ENCODE peak calls at places on chromosomes 4 and X, in four cellular contexts. B, L, H and V are unnamed samples.

GRCh38 chr4:52996261-52997131 is 134.4 kb downstream of the RASL11B start:
- DNase-seq in B (no peak), L (no peak), H (no peak), V (no peak)

GRCh38 chr4:153518637-153519384 is 52.7 kb downstream of the TMEM131L start:
- DNase-seq in B (peak; percentile 30), L (no peak), H (peak; percentile 44), V (no peak)

GRCh38 chr4:112854420-112854819 is 195.0 kb upstream of the ANK2 start:
- DNase-seq in B (no peak), L (no peak), H (no peak), V (no peak)

GRCh38 chr4:921830-922331 is 10.2 kb downstream of the GAK start:
- DNase-seq in B (no peak), L (no peak), H (no peak), V (peak; percentile 83)

GRCh38 chrX:17591741-17592110 is 145.6 kb upstream of the SCML1 start:
- DNase-seq in B (no peak), L (no peak), H (no peak), V (no peak)

GRCh38 chrX:86061407-86061806 is 14.0 kb upstream of the CHM start:
- DNase-seq in B (no peak), L (no peak), H (no peak), V (no peak)

GRCh38 chrX:49829016-49829415 is at the start of gene PAGE4:
- DNase-seq in B (no peak), L (peak; percentile 29), H (peak; percentile 66), V (no peak)

GRCh38 chr4:174669278-174669677 is 147.0 kb upstream of the HPGD start:
- DNase-seq in B (no peak), L (no peak), H (no peak), V (no peak)

GRCh38 chr4:4656977-4657376 is 115.1 kb upstream of the STX18 start:
- DNase-seq in B (no peak), L (no peak), H (no peak), V (no peak)

GRCh38 chrX:9730752-9731151 is 34.9 kb downstream of the GPR143 start:
- DNase-seq in B (no peak), L (no peak), H (no peak), V (no peak)

GRCh38 chr4:109916003-109916399 is 3.3 kb downstream of the EGF start:
- DNase-seq in B (no peak), L (no peak), H (no peak), V (no peak)

GRCh38 chr4:158067646-158068045 is 105.2 kb downstream of the GASK1B start:
- DNase-seq in B (no peak), L (no peak), H (no peak), V (no peak)

GRCh38 chr4:86358176-86358701 is 1.6 kb downstream of the MAPK10 start:
- DNase-seq in B (no peak), L (no peak), H (no peak), V (no peak)

GRCh38 chr4:182307746-182308145 is 64.5 kb downstream of the TENM3 start:
- DNase-seq in B (no peak), L (no peak), H (no peak), V (no peak)

GRCh38 chrX:23826216-23826615 is 43.2 kb downstream of the SAT1 start:
- DNase-seq in B (peak; percentile 16), L (no peak), H (no peak), V (no peak)

GRCh38 chr4:179123079-179123478 is 1680.8 kb upstream of the AGA start:
- DNase-seq in B (no peak), L (no peak), H (no peak), V (no peak)

GRCh38 chrX:118660085-118660484 is 67.3 kb upstream of the IL13RA1 start:
- DNase-seq in B (no peak), L (no peak), H (no peak), V (no peak)

GRCh38 chr4:185587444-185588161 is 52.3 kb upstream of the PDLIM3 start:
- DNase-seq in B (no peak), L (peak; percentile 80), H (no peak), V (peak; percentile 26)

GRCh38 chrX:38799995-38800394 is 1.3 kb upstream of the MID1IP1 start:
- DNase-seq in B (peak; percentile 12), L (no peak), H (no peak), V (no peak)

GRCh38 chr4:10690185-10690907 is 5.8 kb upstream of the CLNK start:
- DNase-seq in B (no peak), L (no peak), H (no peak), V (no peak)

GRCh38 chr4:173371292-173372192 is 788 bp downstream of the SAP30 start:
- DNase-seq in B (peak; percentile 29), L (peak; percentile 53), H (peak; percentile 55), V (no peak)

GRCh38 chr4:105014242-105015031 is 132.2 kb upstream of the TET2 start:
- DNase-seq in B (no peak), L (no peak), H (no peak), V (no peak)
- TF ChIP-seq TCF7 in B (no peak), L (no peak), H (no peak), V (no peak)

GRCh38 chr4:3343358-3343757 is 50.5 kb downstream of the RGS12 start:
- DNase-seq in B (no peak), L (no peak), H (no peak), V (no peak)

GRCh38 chr4:3340703-3341088 is 47.9 kb downstream of the RGS12 start:
- DNase-seq in B (no peak), L (no peak), H (no peak), V (no peak)

GRCh38 chr4:3344104-3344503 is 51.3 kb downstream of the RGS12 start:
- DNase-seq in B (no peak), L (no peak), H (no peak), V (no peak)

GRCh38 chr4:3341760-3342159 is 48.9 kb downstream of the RGS12 start:
- DNase-seq in B (no peak), L (no peak), H (peak; percentile 2), V (no peak)

GRCh38 chr4:3342182-3342854 is 49.5 kb downstream of the RGS12 start:
- DNase-seq in B (peak; percentile 85), L (no peak), H (no peak), V (no peak)
- TF ChIP-seq TCF7 in B (peak; percentile 78), L (no peak), H (no peak), V (no peak)

GRCh38 chr4:128958194-128958593 is 135.1 kb downstream of the SCLT1 start:
- DNase-seq in B (peak; percentile 83), L (no peak), H (no peak), V (no peak)
- TF ChIP-seq TCF7 in B (peak; percentile 16), L (no peak), H (no peak), V (no peak)

GRCh38 chr4:41143721-41144379 is 70.5 kb downstream of the APBB2 start:
- DNase-seq in B (no peak), L (no peak), H (no peak), V (no peak)
- TF ChIP-seq TCF7 in B (no peak), L (no peak), H (no peak), V (no peak)

GRCh38 chr4:8007581-8007980 is 67.9 kb upstream of the AFAP1 start:
- DNase-seq in B (no peak), L (no peak), H (no peak), V (no peak)

GRCh38 chr4:8005814-8006215 is 66.2 kb upstream of the AFAP1 start:
- DNase-seq in B (no peak), L (no peak), H (no peak), V (no peak)

GRCh38 chr4:8004066-8004465 is 64.4 kb upstream of the AFAP1 start:
- DNase-seq in B (no peak), L (no peak), H (no peak), V (no peak)

GRCh38 chr4:8006471-8006870 is 66.8 kb upstream of the AFAP1 start:
- DNase-seq in B (no peak), L (no peak), H (no peak), V (no peak)

GRCh38 chr4:8005033-8005808 is 65.6 kb upstream of the AFAP1 start:
- DNase-seq in B (no peak), L (no peak), H (no peak), V (no peak)
- TF ChIP-seq TCF7 in B (no peak), L (no peak), H (no peak), V (no peak)

GRCh38 chrX:40343319-40343718 is 237.5 kb upstream of the ATP6AP2 start:
- DNase-seq in B (no peak), L (no peak), H (no peak), V (no peak)
- TF ChIP-seq TCF7 in B (no peak), L (no peak), H (no peak), V (no peak)

DNA sequence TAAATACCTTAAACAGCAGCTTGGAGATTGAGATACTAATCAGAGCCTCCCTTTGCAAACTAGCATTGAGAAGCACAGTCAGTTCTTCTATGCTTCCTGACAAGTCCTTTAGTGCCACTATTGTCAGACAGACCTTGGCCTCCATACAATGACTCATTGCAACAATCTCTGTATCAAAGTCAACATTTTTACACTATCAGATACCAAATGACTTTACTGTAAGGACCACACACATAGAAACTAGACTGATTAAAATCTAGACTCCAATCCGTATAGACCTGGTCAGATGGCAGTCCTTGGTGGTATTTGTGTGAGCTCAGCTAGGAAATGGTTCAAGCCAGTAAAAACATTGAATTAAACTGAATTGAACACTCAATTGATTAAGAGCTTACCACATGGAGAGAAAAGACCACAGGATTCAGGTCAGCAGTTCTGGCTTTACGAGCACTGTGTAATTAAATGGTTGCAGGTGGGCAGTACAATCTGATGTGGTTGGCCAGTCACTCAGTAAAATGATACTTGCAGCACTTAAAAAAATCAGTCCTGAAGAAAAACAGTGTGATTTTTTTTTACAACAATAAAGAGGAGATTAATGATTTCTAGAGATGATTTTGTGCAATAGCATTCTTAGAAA is 549.8 kb upstream of the LCORL start:
- DNase-seq in B (peak; percentile 38), L (no peak), H (no peak), V (no peak)
- TF ChIP-seq TCF7 in B (no peak), L (no peak), H (no peak), V (no peak)